ENCODE peak calls at places on chromosomes 3 and 15, in four cellular contexts. One of them, this sample, is unnamed.
A peak's percentile ranks its signal among the peaks of the same experiment; 100 is the strongest.

GRCh38 chr3:143276592-143276991 is 157.0 kb downstream of the CHST2 start:
- ATAC-seq in Right ventricle myocardium superior: no peak
- ATAC-seq in lung: no peak
- ATAC-seq in CD4-positive, alpha-beta T cell: no peak
- ATAC-seq in this sample: peak; percentile 95

GRCh38 chr15:25812073-25812472 is 51.1 kb downstream of the ATP10A start:
- ATAC-seq in Right ventricle myocardium superior: no peak
- ATAC-seq in CD4-positive, alpha-beta T cell: peak; percentile 59
- ATAC-seq in lung: no peak
- ATAC-seq in this sample: peak; percentile 33

GRCh38 chr3:30847589-30847988 is 46.9 kb downstream of the GADL1 start:
- ATAC-seq in lung: no peak
- ATAC-seq in CD4-positive, alpha-beta T cell: no peak
- ATAC-seq in Right ventricle myocardium superior: no peak
- ATAC-seq in this sample: no peak

GRCh38 chr3:71513081-71513480 is 70.4 kb downstream of the FOXP1 start:
- ATAC-seq in CD4-positive, alpha-beta T cell: no peak
- ATAC-seq in Right ventricle myocardium superior: no peak
- ATAC-seq in lung: no peak
- ATAC-seq in this sample: no peak

GRCh38 chr15:42331235-42331634 is 28.1 kb upstream of the CAPN3 start:
- ATAC-seq in Right ventricle myocardium superior: peak; percentile 96
- ATAC-seq in CD4-positive, alpha-beta T cell: no peak
- ATAC-seq in lung: no peak
- ATAC-seq in this sample: no peak

GRCh38 chr3:24450142-24450932 is 44.3 kb downstream of the THRB start:
- ATAC-seq in Right ventricle myocardium superior: peak; percentile 87
- ATAC-seq in lung: no peak
- ATAC-seq in CD4-positive, alpha-beta T cell: no peak
- ATAC-seq in this sample: no peak

GRCh38 chr3:61725851-61726333 is 164.5 kb downstream of the PTPRG start:
- ATAC-seq in Right ventricle myocardium superior: peak; percentile 87
- ATAC-seq in lung: peak; percentile 22
- ATAC-seq in CD4-positive, alpha-beta T cell: no peak
- ATAC-seq in this sample: no peak

GRCh38 chr3:12999147-13000140 is 73.8 kb downstream of the IQSEC1 start:
- ATAC-seq in CD4-positive, alpha-beta T cell: no peak
- ATAC-seq in lung: peak; percentile 58
- ATAC-seq in Right ventricle myocardium superior: peak; percentile 53
- ATAC-seq in this sample: no peak

GRCh38 chr15:60798821-60799220 is 319.9 kb upstream of the ICE2 start:
- ATAC-seq in CD4-positive, alpha-beta T cell: peak; percentile 25
- ATAC-seq in lung: peak; percentile 64
- ATAC-seq in Right ventricle myocardium superior: peak; percentile 61
- ATAC-seq in this sample: peak; percentile 73

GRCh38 chr3:159260049-159260662 is 458.3 kb downstream of the MFSD1 start:
- ATAC-seq in lung: peak; percentile 65
- ATAC-seq in Right ventricle myocardium superior: peak; percentile 68
- ATAC-seq in CD4-positive, alpha-beta T cell: no peak
- ATAC-seq in this sample: no peak

GRCh38 chr15:26065723-26066122 is 202.6 kb upstream of the ATP10A start:
- ATAC-seq in CD4-positive, alpha-beta T cell: no peak
- ATAC-seq in lung: no peak
- ATAC-seq in Right ventricle myocardium superior: no peak
- ATAC-seq in this sample: no peak

GRCh38 chr15:99474981-99475753 is 90.6 kb upstream of the MEF2A start:
- ATAC-seq in CD4-positive, alpha-beta T cell: no peak
- ATAC-seq in lung: peak; percentile 7
- ATAC-seq in Right ventricle myocardium superior: peak; percentile 55
- ATAC-seq in this sample: no peak

This sample was measured in activated T-helper 17 cell treated with anti-CD3 and anti-CD28 coated beads, Interleukin-2, amount 50 U/mL, for 72 hours.